ENCODE peak calls at places on chromosomes 1 and 21, in nine cellular contexts. Z is ovary; X is T-helper 2 cell; R is A549; Y is KBM-7; H is M059J; M is stimulated activated CD4-positive, alpha-beta T cell treated with anti-CD3 and anti-CD28 coated beads, Interleukin-15, amount 100 ng/mL, for 24 hours; L is CD8-positive, alpha-beta T cell; J is nephron progenitor cell. V is an unnamed sample.

GRCh38 chr1:41898191-41898713 is 20.5 kb downstream of the HIVEP3 start:
- DNase-seq in M (peak), Z (no peak), Y (peak), X (peak), H (peak), J (no peak), R (no peak), L (peak), V (no peak)

GRCh38 chr1:30143517-30143916 is 579.9 kb downstream of the MATN1 start:
- DNase-seq in Y (no peak), H (no peak), R (no peak), L (no peak), X (no peak), J (no peak), Z (no peak), M (no peak), V (no peak)

GRCh38 chr1:119737040-119737682 is 25.4 kb downstream of the PHGDH start:
- DNase-seq in X (no peak), L (no peak), J (no peak), R (no peak), M (no peak), Y (no peak), H (no peak), Z (peak), V (no peak)

GRCh38 chr21:37551406-37552355 is 185.1 kb downstream of the DYRK1A start:
- DNase-seq in R (no peak), H (peak), X (no peak), Z (peak), M (no peak), Y (no peak), L (no peak), J (no peak), V (no peak)

GRCh38 chr1:16717174-16718108 is 22.9 kb upstream of the RNU1-4 start:
- DNase-seq in X (no peak), M (no peak), L (no peak), J (peak), H (no peak), R (no peak), Y (no peak), Z (no peak), V (no peak)

GRCh38 chr1:175097361-175097760 is 29.7 kb downstream of the TNN start:
- DNase-seq in J (no peak), L (no peak), Y (no peak), Z (no peak), R (no peak), X (no peak), H (no peak), M (no peak), V (no peak)

GRCh38 chr21:43348801-43349261 is 78.1 kb downstream of the SIK1 start:
- DNase-seq in X (no peak), Z (no peak), L (no peak), Y (no peak), M (no peak), H (no peak), J (no peak), R (no peak), V (no peak)

GRCh38 chr1:232789660-232790059 is 15.6 kb upstream of the MAP10 start:
- DNase-seq in M (no peak), Z (no peak), R (no peak), Y (no peak), H (no peak), L (no peak), J (no peak), X (no peak), V (no peak)

GRCh38 chr21:29989634-29990234 is 49.9 kb upstream of the GRIK1 start:
- DNase-seq in Y (no peak), J (no peak), Z (no peak), L (no peak), X (no peak), M (no peak), R (no peak), H (no peak), V (no peak)

GRCh38 chr1:178940022-178940765 is 69.3 kb upstream of the ANGPTL1 start:
- DNase-seq in X (no peak), Z (no peak), H (peak), M (no peak), J (no peak), R (no peak), L (no peak), Y (no peak), V (no peak)

GRCh38 chr1:244349581-244350001 is 102.1 kb downstream of the ADSS2 start:
- DNase-seq in Y (peak), M (no peak), Z (no peak), H (peak), J (no peak), R (no peak), X (no peak), L (no peak), V (no peak)

GRCh38 chr1:44672254-44672955 is 1.9 kb downstream of the TMEM53 start:
- DNase-seq in X (no peak), Z (no peak), Y (peak), R (no peak), M (no peak), J (no peak), L (no peak), H (peak), V (peak)

GRCh38 chr1:221458430-221459156 is 283.3 kb downstream of the DUSP10 start:
- DNase-seq in Z (no peak), L (no peak), X (no peak), M (no peak), H (peak), Y (no peak), R (no peak), J (no peak), V (no peak)

GRCh38 chr1:172915276-172915675 is 135.5 kb downstream of the TNFSF18 start:
- DNase-seq in Z (no peak), Y (no peak), X (no peak), M (no peak), L (no peak), J (no peak), H (peak), R (no peak), V (no peak)

GRCh38 chr1:234631721-234632125 is 21.7 kb upstream of the IRF2BP2 start:
- DNase-seq in L (no peak), Z (no peak), H (peak), R (peak), M (no peak), J (no peak), X (no peak), Y (no peak), V (no peak)

GRCh38 chr1:100832676-100833469 is 61.8 kb downstream of the EXTL2 start:
- DNase-seq in L (no peak), X (no peak), R (no peak), Z (no peak), H (no peak), Y (no peak), J (no peak), M (no peak), V (no peak)

GRCh38 chr1:31529999-31530705 is 46.2 kb upstream of the TINAGL1 start:
- DNase-seq in Z (no peak), X (no peak), R (no peak), Y (no peak), H (peak), J (no peak), L (no peak), M (no peak), V (no peak)

GRCh38 chr1:172909606-172910326 is 141.0 kb downstream of the TNFSF18 start:
- DNase-seq in M (no peak), R (peak), X (no peak), L (no peak), Z (no peak), H (peak), Y (no peak), J (no peak), V (no peak)

GRCh38 chr1:40922969-40923368 is 56.5 kb upstream of the CTPS1 start:
- DNase-seq in M (no peak), H (no peak), X (no peak), Y (no peak), R (no peak), J (no peak), Z (no peak), L (no peak), V (peak)

GRCh38 chr1:21524686-21525339 is 15.6 kb downstream of the ALPL start:
- DNase-seq in Y (peak), L (no peak), H (no peak), X (no peak), Z (no peak), J (peak), M (no peak), R (no peak), V (no peak)

GRCh38 chr1:70420320-70420719 is 9.3 kb downstream of the CTH start:
- DNase-seq in M (no peak), J (no peak), Y (no peak), L (no peak), R (no peak), Z (no peak), X (no peak), H (no peak), V (peak)

GRCh38 chr1:52904590-52905375 is 16.8 kb downstream of the ECHDC2 start:
- DNase-seq in L (peak), R (peak), X (no peak), Z (no peak), Y (peak), H (peak), J (peak), M (peak), V (peak)

GRCh38 chr1:40980453-40981121 is 1.1 kb downstream of the CTPS1 start:
- DNase-seq in R (no peak), H (peak), J (no peak), Z (no peak), X (peak), Y (peak), M (peak), L (peak), V (peak)

GRCh38 chr1:44808938-44809917 is 905 bp downstream of the BTBD19 start:
- DNase-seq in Y (peak), H (peak), Z (peak), J (no peak), M (peak), L (peak), X (peak), R (no peak), V (no peak)

GRCh38 chr21:29265690-29266479 is 32.8 kb upstream of the BACH1 start:
- DNase-seq in Z (no peak), L (no peak), Y (no peak), M (peak), J (no peak), R (no peak), X (no peak), H (peak), V (no peak)